ENCODE peak calls at places on chromosomes 2 and 18, in four cellular contexts. One of them, this sample, is unnamed.

GRCh38 chr2:127917916-127918315 is 32.2 kb upstream of the AMMECR1L start:
- DNase-seq in AML-193: no peak
- DNase-seq in breast epithelium: no peak
- DNase-seq in NCI-H1048: no peak
- DNase-seq in this sample: no peak

GRCh38 chr18:44712025-44712424 is 31.3 kb downstream of the SETBP1 start:
- DNase-seq in NCI-H1048: no peak
- DNase-seq in AML-193: no peak
- DNase-seq in breast epithelium: no peak
- DNase-seq in this sample: no peak

GRCh38 chr18:78819926-78820834 is 159.4 kb upstream of the SALL3 start:
- DNase-seq in breast epithelium: no peak
- DNase-seq in NCI-H1048: no peak
- DNase-seq in AML-193: no peak
- DNase-seq in this sample: no peak

GRCh38 chr2:105180491-105180972 is 61.0 kb upstream of the GPR45 start:
- DNase-seq in breast epithelium: no peak
- DNase-seq in NCI-H1048: no peak
- DNase-seq in AML-193: no peak
- DNase-seq in this sample: no peak

GRCh38 chr18:68897286-68897685 is 99.4 kb downstream of the CCDC102B start:
- DNase-seq in NCI-H1048: no peak
- DNase-seq in breast epithelium: no peak
- DNase-seq in AML-193: no peak
- DNase-seq in this sample: no peak

GRCh38 chr18:31563778-31564177 is 27.9 kb upstream of the TTR start:
- DNase-seq in breast epithelium: no peak
- DNase-seq in NCI-H1048: no peak
- DNase-seq in AML-193: no peak
- DNase-seq in this sample: no peak

GRCh38 chr2:1662606-1663180 is 81.6 kb downstream of the PXDN start:
- DNase-seq in breast epithelium: no peak
- DNase-seq in AML-193: no peak
- DNase-seq in NCI-H1048: no peak
- DNase-seq in this sample: no peak

GRCh38 chr2:94982156-94982555 is 43.4 kb upstream of the MAL start:
- DNase-seq in AML-193: no peak
- DNase-seq in NCI-H1048: no peak
- DNase-seq in breast epithelium: no peak
- DNase-seq in this sample: no peak

GRCh38 chr2:127174977-127175376 is 45.1 kb downstream of the CYP27C1 start:
- DNase-seq in AML-193: no peak
- DNase-seq in NCI-H1048: no peak
- DNase-seq in breast epithelium: no peak
- DNase-seq in this sample: no peak

GRCh38 chr18:51803029-51803428 is 537.0 kb upstream of the DCC start:
- DNase-seq in breast epithelium: no peak
- DNase-seq in AML-193: no peak
- DNase-seq in NCI-H1048: no peak
- DNase-seq in this sample: no peak

GRCh38 chr2:127647242-127648190 is 1.6 kb downstream of the GPR17 start:
- DNase-seq in NCI-H1048: no peak
- DNase-seq in breast epithelium: no peak
- DNase-seq in AML-193: no peak
- DNase-seq in this sample: no peak

GRCh38 chr2:23526114-23526513 is 141.1 kb downstream of the KLHL29 start:
- DNase-seq in breast epithelium: no peak
- DNase-seq in NCI-H1048: no peak
- DNase-seq in AML-193: no peak
- DNase-seq in this sample: no peak

GRCh38 chr2:157498501-157498900 is 54.6 kb upstream of the CYTIP start:
- DNase-seq in AML-193: no peak
- DNase-seq in NCI-H1048: no peak
- DNase-seq in breast epithelium: no peak
- DNase-seq in this sample: no peak

GRCh38 chr2:96159084-96159830 is 14.0 kb upstream of the DUSP2 start:
- DNase-seq in AML-193: no peak
- DNase-seq in breast epithelium: no peak
- DNase-seq in NCI-H1048: no peak
- DNase-seq in this sample: no peak

GRCh38 chr2:43220982-43221659 is 5.3 kb downstream of the ZFP36L2 start:
- DNase-seq in NCI-H1048: no peak
- DNase-seq in AML-193: peak
- DNase-seq in breast epithelium: peak
- DNase-seq in this sample: no peak

GRCh38 chr18:3688682-3689081 is 238.7 kb downstream of the TGIF1 start:
- DNase-seq in NCI-H1048: no peak
- DNase-seq in breast epithelium: no peak
- DNase-seq in AML-193: no peak
- DNase-seq in this sample: no peak

GRCh38 chr2:120404941-120405768 is 59.2 kb downstream of the INHBB start:
- DNase-seq in AML-193: no peak
- DNase-seq in breast epithelium: no peak
- DNase-seq in NCI-H1048: no peak
- DNase-seq in this sample: no peak

GRCh38 chr2:120765031-120765910 is 29.6 kb downstream of the GLI2 start:
- DNase-seq in breast epithelium: no peak
- DNase-seq in NCI-H1048: no peak
- DNase-seq in AML-193: no peak
- DNase-seq in this sample: no peak

GRCh38 chr18:13532406-13533075 is 193.8 kb downstream of the FAM210A start:
- DNase-seq in breast epithelium: no peak
- DNase-seq in NCI-H1048: no peak
- DNase-seq in AML-193: no peak
- DNase-seq in this sample: no peak

GRCh38 chr2:18345848-18346247 is 214.6 kb downstream of the RDH14 start:
- DNase-seq in NCI-H1048: no peak
- DNase-seq in breast epithelium: peak
- DNase-seq in AML-193: no peak
- DNase-seq in this sample: no peak

GRCh38 chr2:154097823-154098398 is 226.2 kb downstream of the GALNT13 start:
- DNase-seq in NCI-H1048: no peak
- DNase-seq in breast epithelium: no peak
- DNase-seq in AML-193: no peak
- DNase-seq in this sample: no peak

GRCh38 chr2:187566266-187566665 is 12.0 kb upstream of the TFPI start:
- DNase-seq in AML-193: no peak
- DNase-seq in NCI-H1048: no peak
- DNase-seq in breast epithelium: no peak
- DNase-seq in this sample: no peak

This sample was measured in effector memory CD4-positive, alpha-beta T cell.